ENCODE peak calls at places on chromosomes 7 and 10, in nine cellular contexts. G is astrocyte of the spinal cord, S is suprapubic skin, Z is cardiac fibroblast, I is PC-9, F is GM12865, H is epithelial cell of esophagus, V is fibroblast of the aortic adventitia, Y is fibroblast of pulmonary artery. T is an unnamed sample.

GRCh38 chr10:87674963-87675362 is 15.3 kb downstream of the PAPSS2 start:
- DNase-seq in G (no peak), S (no peak), Z (peak), I (no peak), F (no peak), H (peak), V (peak), Y (peak), T (no peak)

GRCh38 chr10:86830043-86830591 is 73.7 kb downstream of the BMPR1A start:
- DNase-seq in G (no peak), S (no peak), Z (no peak), I (no peak), F (no peak), H (peak), V (no peak), Y (no peak), T (no peak)

GRCh38 chr10:18681971-18682403 is 22.8 kb downstream of the ARL5B start:
- DNase-seq in G (peak), S (no peak), Z (peak), I (no peak), F (no peak), H (peak), V (peak), Y (peak), T (no peak)

GRCh38 chr10:100364735-100365391 is 17.8 kb downstream of the SCD start:
- DNase-seq in G (peak), S (peak), Z (peak), I (peak), F (no peak), H (peak), V (peak), Y (peak), T (no peak)

GRCh38 chr10:6176691-6177231 is 26.0 kb upstream of the PFKFB3 start:
- DNase-seq in G (peak), S (no peak), Z (peak), I (no peak), F (no peak), H (peak), V (peak), Y (peak), T (no peak)

GRCh38 chr10:5776881-5777197 is 36.4 kb downstream of the GDI2 start:
- DNase-seq in G (peak), S (no peak), Z (peak), I (no peak), F (no peak), H (peak), V (peak), Y (peak), T (no peak)

GRCh38 chr10:110013615-110014293 is 6.0 kb downstream of the ADD3 start:
- DNase-seq in G (no peak), S (no peak), Z (peak), I (peak), F (no peak), H (peak), V (peak), Y (no peak), T (no peak)

GRCh38 chr10:103171278-103171677 is 21.8 kb downstream of the NT5C2 start:
- DNase-seq in G (no peak), S (no peak), Z (no peak), I (no peak), F (no peak), H (peak), V (no peak), Y (no peak), T (no peak)

GRCh38 chr10:57977262-57977661 is 290.4 kb downstream of the IPMK start:
- DNase-seq in G (no peak), S (no peak), Z (no peak), I (no peak), F (no peak), H (no peak), V (no peak), Y (no peak), T (no peak)

GRCh38 chr7:149477494-149478443 is 16.9 kb upstream of the ZNF777 start:
- DNase-seq in G (no peak), S (no peak), Z (no peak), I (no peak), F (no peak), H (no peak), V (no peak), Y (no peak), T (no peak)

GRCh38 chr7:23863209-23863798 is 153.3 kb downstream of the STK31 start:
- DNase-seq in G (peak), S (no peak), Z (peak), I (no peak), F (peak), H (peak), V (peak), Y (peak), T (peak)

GRCh38 chr10:121580276-121581116 is 17.7 kb downstream of the FGFR2 start:
- DNase-seq in G (no peak), S (no peak), Z (no peak), I (no peak), F (no peak), H (no peak), V (no peak), Y (no peak), T (no peak)

GRCh38 chr10:126565456-126565855 is 105.0 kb downstream of the C10orf90 start:
- DNase-seq in G (peak), S (no peak), Z (no peak), I (no peak), F (no peak), H (no peak), V (no peak), Y (no peak), T (no peak)

GRCh38 chr10:65518379-65518778 is 1407.5 kb upstream of the LRRTM3 start:
- DNase-seq in G (peak), S (no peak), Z (peak), I (no peak), F (no peak), H (peak), V (no peak), Y (no peak), T (no peak)

GRCh38 chr7:50727072-50727471 is 55.6 kb downstream of the GRB10 start:
- DNase-seq in G (no peak), S (no peak), Z (peak), I (no peak), F (no peak), H (peak), V (no peak), Y (peak), T (no peak)

GRCh38 chr7:20216637-20217036 is 547 bp downstream of the MACC1 start:
- DNase-seq in G (no peak), S (no peak), Z (no peak), I (no peak), F (no peak), H (no peak), V (no peak), Y (no peak), T (no peak)

GRCh38 chr7:20219062-20219445 is 1.9 kb upstream of the MACC1 start:
- DNase-seq in G (no peak), S (no peak), Z (no peak), I (no peak), F (no peak), H (no peak), V (no peak), Y (no peak), T (no peak)

GRCh38 chr7:20219446-20220292 is 2.5 kb upstream of the MACC1 start:
- DNase-seq in G (peak), S (peak), Z (peak), I (peak), F (peak), H (peak), V (peak), Y (peak), T (peak)

GRCh38 chr7:20218261-20218660 is 1.1 kb upstream of the MACC1 start:
- DNase-seq in G (no peak), S (no peak), Z (no peak), I (no peak), F (no peak), H (peak), V (no peak), Y (no peak), T (no peak)

DNA sequence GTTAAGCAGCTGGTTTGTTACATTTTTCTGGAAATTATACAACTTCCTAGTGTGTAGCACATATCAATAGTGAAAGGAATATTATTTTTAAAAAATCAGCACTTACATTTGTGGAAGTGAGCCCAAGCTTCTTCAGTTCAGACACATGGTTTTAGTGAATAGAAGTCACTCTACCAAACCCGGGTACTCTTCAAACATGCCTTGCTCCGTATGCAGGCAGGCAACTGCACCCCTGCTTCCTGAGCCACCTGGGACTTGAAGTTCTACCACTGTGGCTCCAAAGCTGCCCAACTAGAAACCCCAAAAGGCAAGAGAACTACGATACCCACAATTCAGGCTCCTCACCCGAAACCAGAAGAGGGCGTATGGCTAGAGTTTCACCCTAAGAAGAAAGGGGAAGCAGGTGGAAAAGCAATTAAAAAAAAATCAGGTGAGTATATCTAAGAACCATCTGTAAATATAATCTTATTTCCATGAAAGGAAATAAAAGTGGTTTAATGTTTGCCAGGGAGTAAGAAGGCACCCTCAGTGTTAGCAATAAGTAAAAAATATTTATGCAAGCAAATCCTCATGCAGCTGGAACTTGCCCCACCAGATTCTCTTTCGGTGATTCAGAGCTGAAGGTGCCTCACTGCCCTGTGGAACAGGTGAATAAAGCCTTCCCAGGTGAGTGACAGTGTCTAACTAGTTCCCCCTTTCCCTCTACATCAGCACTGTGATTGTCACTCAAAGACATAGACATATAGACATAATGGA is at the start of gene MACC1:
- DNase-seq in G (no peak), S (no peak), Z (no peak), I (peak), F (peak), H (peak), V (no peak), Y (no peak), T (peak)
- TF ChIP-seq CTCF in G (no peak), S (peak), Z (no peak), I (peak), F (peak), H (peak), V (no peak), Y (no peak), T (peak)

DNA sequence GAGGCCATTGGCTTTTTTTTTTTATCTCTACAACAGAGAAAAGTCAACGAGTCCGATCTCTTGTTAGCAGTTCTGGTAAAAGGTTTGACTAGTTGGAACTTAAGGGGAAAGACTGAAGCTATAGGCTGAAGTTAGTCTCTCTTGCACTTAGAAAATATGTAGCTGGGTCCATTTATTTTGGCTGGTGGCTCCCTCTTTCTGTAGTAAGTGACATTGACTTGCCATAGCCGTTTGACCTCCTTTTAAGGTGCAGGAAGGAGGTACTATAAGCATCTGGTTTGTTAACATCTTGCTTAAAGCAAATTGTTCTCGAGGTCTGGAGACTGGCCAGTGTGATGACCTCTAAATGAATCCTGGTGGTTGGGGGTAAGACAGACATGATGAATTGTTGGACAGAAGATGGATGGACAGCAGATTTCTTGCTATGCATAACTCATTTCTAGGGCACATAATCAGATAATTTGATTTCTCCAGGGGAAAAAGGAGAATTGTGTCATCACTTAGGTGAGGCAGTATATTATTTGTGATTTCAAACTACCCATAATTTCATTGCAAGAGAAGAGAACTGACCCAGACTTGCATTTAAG is 356.3 kb upstream of the GALNT17 start:
- DNase-seq in G (peak), S (no peak), Z (peak), I (no peak), F (peak), H (peak), V (peak), Y (peak), T (peak)
- TF ChIP-seq CTCF in G (peak), S (peak), Z (no peak), I (no peak), F (peak), H (peak), V (peak), Y (no peak), T (peak)

GRCh38 chr7:100088621-100089457 is at the start of gene COPS6:
- DNase-seq in G (peak), S (peak), Z (peak), I (peak), F (peak), H (peak), V (peak), Y (peak), T (no peak)

GRCh38 chr7:100089458-100090201 is 861 bp downstream of the COPS6 start:
- DNase-seq in G (no peak), S (no peak), Z (peak), I (no peak), F (no peak), H (peak), V (peak), Y (no peak), T (no peak)

GRCh38 chr7:100090527-100091410 is 2.0 kb downstream of the COPS6 start:
- DNase-seq in G (no peak), S (no peak), Z (no peak), I (no peak), F (no peak), H (no peak), V (no peak), Y (no peak), T (no peak)

GRCh38 chr7:100087055-100087750 is 1.6 kb upstream of the COPS6 start:
- DNase-seq in G (peak), S (no peak), Z (peak), I (no peak), F (no peak), H (peak), V (peak), Y (peak), T (no peak)

GRCh38 chr7:100088095-100088620 is 611 bp upstream of the COPS6 start:
- DNase-seq in G (no peak), S (no peak), Z (no peak), I (no peak), F (no peak), H (no peak), V (no peak), Y (no peak), T (no peak)
- TF ChIP-seq CTCF in G (no peak), S (no peak), Z (no peak), I (no peak), F (no peak), H (no peak), V (no peak), Y (no peak), T (no peak)

GRCh38 chr10:22927661-22928403 is at the start of gene ARMC3:
- DNase-seq in G (peak), S (peak), Z (peak), I (peak), F (peak), H (peak), V (peak), Y (peak), T (no peak)

GRCh38 chr10:22927163-22927562 is 690 bp upstream of the ARMC3 start:
- DNase-seq in G (no peak), S (no peak), Z (no peak), I (no peak), F (no peak), H (no peak), V (no peak), Y (no peak), T (no peak)

GRCh38 chr10:22925088-22925487 is 2.8 kb upstream of the ARMC3 start:
- DNase-seq in G (no peak), S (no peak), Z (no peak), I (no peak), F (no peak), H (no peak), V (no peak), Y (no peak), T (no peak)
- TF ChIP-seq CTCF in G (no peak), S (no peak), Z (no peak), I (no peak), F (no peak), H (no peak), V (no peak), Y (no peak), T (no peak)

GRCh38 chr10:38094923-38095574 is 912 bp downstream of the ZNF37A start:
- DNase-seq in G (no peak), S (no peak), Z (no peak), I (no peak), F (peak), H (no peak), V (peak), Y (peak), T (no peak)

GRCh38 chr10:38093816-38094157 is 350 bp upstream of the ZNF37A start:
- DNase-seq in G (no peak), S (no peak), Z (no peak), I (no peak), F (no peak), H (peak), V (no peak), Y (no peak), T (no peak)

GRCh38 chr10:38094158-38094922 is at the start of gene ZNF37A:
- DNase-seq in G (peak), S (peak), Z (peak), I (peak), F (peak), H (peak), V (peak), Y (peak), T (peak)
- TF ChIP-seq CTCF in G (no peak), S (no peak), Z (no peak), I (no peak), F (no peak), H (no peak), V (no peak), Y (no peak), T (no peak)

GRCh38 chr7:29764227-29764626 is 42.1 kb upstream of the WIPF3 start:
- DNase-seq in G (no peak), S (no peak), Z (no peak), I (no peak), F (no peak), H (no peak), V (no peak), Y (no peak), T (no peak)
- TF ChIP-seq CTCF in G (no peak), S (no peak), Z (peak), I (no peak), F (peak), H (no peak), V (no peak), Y (no peak), T (no peak)

GRCh38 chr7:22726849-22727792 is at the start of gene IL6:
- DNase-seq in G (peak), S (peak), Z (peak), I (peak), F (no peak), H (peak), V (peak), Y (peak), T (no peak)

GRCh38 chr7:22726345-22726848 is 603 bp upstream of the IL6 start:
- DNase-seq in G (peak), S (peak), Z (peak), I (peak), F (peak), H (peak), V (peak), Y (peak), T (no peak)

GRCh38 chr7:22729180-22729579 is 2.2 kb downstream of the IL6 start:
- DNase-seq in G (no peak), S (no peak), Z (no peak), I (no peak), F (no peak), H (no peak), V (peak), Y (peak), T (no peak)

GRCh38 chr7:22730921-22731654 is 4.1 kb downstream of the IL6 start:
- DNase-seq in G (peak), S (no peak), Z (peak), I (peak), F (no peak), H (peak), V (peak), Y (peak), T (no peak)

DNA sequence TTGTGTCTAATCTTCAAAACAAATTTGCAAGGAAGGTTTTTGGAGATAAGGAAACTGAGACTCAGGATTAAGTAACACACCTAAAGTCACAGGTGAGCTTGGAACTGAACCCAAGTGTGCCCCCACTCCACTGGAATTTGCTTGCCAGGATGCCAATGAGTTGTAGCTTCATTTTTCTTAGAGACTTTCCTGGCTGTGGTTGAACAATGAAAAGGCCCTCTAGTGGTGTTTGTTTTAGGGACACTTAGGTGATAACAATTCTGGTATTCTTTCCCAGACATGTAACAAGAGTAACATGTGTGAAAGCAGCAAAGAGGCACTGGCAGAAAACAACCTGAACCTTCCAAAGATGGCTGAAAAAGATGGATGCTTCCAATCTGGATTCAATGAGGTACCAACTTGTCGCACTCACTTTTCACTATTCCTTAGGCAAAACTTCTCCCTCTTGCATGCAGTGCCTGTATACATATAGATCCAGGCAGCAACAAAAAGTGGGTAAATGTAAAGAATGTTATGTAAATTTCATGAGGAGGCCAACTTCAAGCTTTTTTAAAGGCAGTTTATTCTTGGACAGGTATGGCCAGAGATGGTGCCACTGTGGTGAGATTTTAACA is 1.5 kb downstream of the IL6 start:
- DNase-seq in G (peak), S (no peak), Z (peak), I (peak), F (peak), H (peak), V (peak), Y (peak), T (no peak)
- TF ChIP-seq CTCF in G (peak), S (peak), Z (peak), I (peak), F (peak), H (peak), V (peak), Y (peak), T (peak)

T was measured in GM12864.